ENCODE peak calls at places on chromosomes 5 and 9, in four cellular contexts. B is BE2C, R is posterior cingulate gyrus, G is WTC11. E is an unnamed sample.

GRCh38 chr5:12526113-12526512 is 621.9 kb upstream of the CTNND2 start:
- DNase-seq in B (no peak), R (no peak), G (no peak), E (no peak)

GRCh38 chr9:16152276-16153065 is 599.6 kb downstream of the CCDC171 start:
- DNase-seq in B (no peak), R (no peak), G (no peak), E (no peak)

GRCh38 chr9:100739666-100740065 is 161.8 kb downstream of the CAVIN4 start:
- DNase-seq in B (no peak), R (no peak), G (peak), E (no peak)

GRCh38 chr5:147092044-147092443 is 142.8 kb upstream of the STK32A start:
- DNase-seq in B (no peak), R (no peak), G (no peak), E (no peak)

GRCh38 chr5:170747851-170748250 is 35.7 kb upstream of the GABRP start:
- DNase-seq in B (peak), R (no peak), G (peak), E (peak)

GRCh38 chr5:169343761-169344160 is 42.8 kb upstream of the SLIT3 start:
- DNase-seq in B (no peak), R (no peak), G (no peak), E (no peak)

GRCh38 chr9:81035171-81035570 is 654.2 kb downstream of the TLE1 start:
- DNase-seq in B (peak), R (no peak), G (no peak), E (no peak)

GRCh38 chr9:6938447-6938846 is 180.7 kb downstream of the KDM4C start:
- DNase-seq in B (no peak), R (no peak), G (no peak), E (no peak)

GRCh38 chr9:35760651-35761050 is 6.6 kb upstream of the MSMP start:
- DNase-seq in B (no peak), R (no peak), G (no peak), E (no peak)

GRCh38 chr5:65758546-65759144 is 36.6 kb downstream of the NLN start:
- DNase-seq in B (no peak), R (no peak), G (no peak), E (no peak)

GRCh38 chr5:7634837-7635236 is 216.1 kb downstream of the CFAP90 start:
- DNase-seq in B (no peak), R (no peak), G (no peak), E (no peak)

GRCh38 chr5:158849219-158849791 is 250.4 kb downstream of the EBF1 start:
- DNase-seq in B (no peak), R (no peak), G (no peak), E (no peak)

GRCh38 chr9:127776195-127776918 is 2.1 kb downstream of the SH2D3C start:
- DNase-seq in B (no peak), R (no peak), G (peak), E (peak)

GRCh38 chr9:36151306-36152210 is 15.0 kb downstream of the GLIPR2 start:
- DNase-seq in B (no peak), R (no peak), G (no peak), E (no peak)

GRCh38 chr9:18614116-18614515 is 140.2 kb downstream of the ADAMTSL1 start:
- DNase-seq in B (no peak), R (no peak), G (no peak), E (no peak)